ENCODE peak calls at places on chromosomes 6 and 20, in six cellular contexts. T is GM12878, B is RWPE1, C is brain microvascular endothelial cell, H is heart left ventricle, I is uterus. F is an unnamed sample.

GRCh38 chr20:48956052-48956451 is 34.5 kb downstream of the ARFGEF2 start:
- DNase-seq in T (no peak), B (no peak), H (no peak), C (no peak), I (no peak), F (no peak)

GRCh38 chr20:56566621-56567020 is 33.6 kb downstream of the FAM209B start:
- DNase-seq in C (no peak), B (no peak), T (no peak), I (no peak), H (no peak), F (no peak)

GRCh38 chr6:159527351-159527750 is 165.7 kb downstream of the SOD2 start:
- DNase-seq in T (no peak), I (no peak), B (no peak), C (no peak), H (no peak), F (no peak)

GRCh38 chr20:5114403-5114802 is 5.4 kb downstream of the PCNA start:
- DNase-seq in C (no peak), H (no peak), T (no peak), B (no peak), I (no peak), F (no peak)

GRCh38 chr6:144298167-144298671 is 13.1 kb downstream of the UTRN start:
- DNase-seq in C (no peak), H (no peak), I (no peak), B (no peak), T (no peak), F (no peak)

GRCh38 chr6:88848870-88849269 is 114.5 kb downstream of the RNGTT start:
- DNase-seq in C (no peak), B (no peak), I (no peak), H (no peak), T (no peak), F (no peak)

GRCh38 chr20:31698803-31699718 is 23.6 kb downstream of the BCL2L1 start:
- DNase-seq in C (peak; percentile 90), I (peak; percentile 25), T (no peak), B (peak; percentile 95), H (no peak), F (peak; percentile 90)

GRCh38 chr6:43254138-43254817 is 11.0 kb downstream of the TTBK1 start:
- DNase-seq in T (no peak), B (no peak), H (no peak), C (no peak), I (no peak), F (no peak)

GRCh38 chr6:56058636-56059035 is 183.2 kb upstream of the BMP5 start:
- DNase-seq in T (no peak), H (no peak), C (peak; percentile 22), B (no peak), I (no peak), F (no peak)

GRCh38 chr6:3773696-3774298 is 22.3 kb upstream of the PXDC1 start:
- DNase-seq in B (no peak), C (peak; percentile 18), H (no peak), T (no peak), I (peak; percentile 47), F (no peak)

GRCh38 chr6:131979515-131980337 is 28.6 kb upstream of the CCN2 start:
- DNase-seq in C (peak; percentile 96), T (no peak), H (no peak), B (no peak), I (no peak), F (peak; percentile 84)

GRCh38 chr6:30774701-30775100 is 30.4 kb upstream of the IER3 start:
- DNase-seq in H (no peak), T (no peak), I (no peak), B (no peak), C (no peak), F (no peak)

GRCh38 chr6:67898875-67899274 is 736.2 kb upstream of the ADGRB3 start:
- DNase-seq in I (no peak), T (no peak), B (no peak), H (no peak), C (no peak), F (no peak)

GRCh38 chr6:24919404-24919892 is 16.3 kb downstream of the RIPOR2 start:
- DNase-seq in C (no peak), I (no peak), B (no peak), H (no peak), T (no peak), F (no peak)

GRCh38 chr20:47097691-47098622 is 203.3 kb downstream of the EYA2 start:
- DNase-seq in I (no peak), T (no peak), C (no peak), B (no peak), H (no peak), F (no peak)

GRCh38 chr6:108764580-108764950 is 83.7 kb upstream of the ARMC2 start:
- DNase-seq in C (no peak), T (no peak), I (no peak), B (no peak), H (no peak), F (no peak)

GRCh38 chr6:160992323-160993314 is 1.1 kb downstream of the MAP3K4 start:
- DNase-seq in C (peak; percentile 62), H (no peak), I (peak; percentile 60), B (peak; percentile 56), T (no peak), F (no peak)

GRCh38 chr6:6890400-6890858 is 217.3 kb upstream of the RREB1 start:
- DNase-seq in C (peak; percentile 8), B (no peak), I (peak; percentile 37), T (no peak), H (peak; percentile 72), F (no peak)

GRCh38 chr6:17483391-17484016 is 90.1 kb downstream of the CAP2 start:
- DNase-seq in C (no peak), I (no peak), H (peak; percentile 46), T (no peak), B (no peak), F (no peak)

GRCh38 chr20:40668449-40669228 is 20.4 kb downstream of the MAFB start:
- DNase-seq in I (no peak), T (no peak), H (no peak), C (peak; percentile 43), B (peak; percentile 65), F (no peak)

GRCh38 chr20:21278829-21279228 is 24.3 kb upstream of the XRN2 start:
- DNase-seq in T (no peak), B (no peak), I (no peak), H (no peak), C (no peak), F (no peak)

GRCh38 chr20:12916699-12917098 is 92.1 kb upstream of the SPTLC3 start:
- DNase-seq in T (no peak), I (no peak), C (no peak), H (no peak), B (no peak), F (no peak)

GRCh38 chr20:58473818-58474425 is 41.3 kb downstream of the APCDD1L start:
- DNase-seq in T (no peak), I (no peak), H (no peak), C (no peak), B (no peak), F (no peak)

DNA sequence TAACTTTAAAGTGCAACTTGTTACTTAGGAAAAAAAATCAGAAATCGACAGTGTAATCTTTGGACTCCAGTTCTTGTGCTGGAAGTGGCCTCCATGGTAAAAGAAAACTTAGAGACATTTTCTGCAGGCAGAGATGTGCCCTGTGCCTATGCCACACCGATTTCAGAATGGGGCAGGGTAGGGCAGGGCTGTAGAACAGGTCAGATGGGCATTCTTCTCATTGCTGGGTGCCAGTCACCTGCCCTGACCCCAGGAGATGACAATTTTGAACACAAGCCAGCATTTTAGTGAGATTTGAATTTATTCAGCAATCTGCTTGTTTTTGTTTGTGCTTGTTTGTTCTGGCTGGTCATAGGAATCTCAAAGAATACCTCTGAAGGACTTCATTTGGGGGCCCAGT is 63.3 kb downstream of the SASH1 start:
- DNase-seq in C (no peak), B (peak; percentile 28), I (no peak), T (no peak), H (no peak), F (no peak)
- H3K27ac ChIP-seq in C (no peak overlapping the region), B (peak overlapping the region; percentile 69), I (peak overlapping the region; percentile 67), T (no peak overlapping the region), H (peak overlapping the region; percentile 40), F (no peak overlapping the region)

DNA sequence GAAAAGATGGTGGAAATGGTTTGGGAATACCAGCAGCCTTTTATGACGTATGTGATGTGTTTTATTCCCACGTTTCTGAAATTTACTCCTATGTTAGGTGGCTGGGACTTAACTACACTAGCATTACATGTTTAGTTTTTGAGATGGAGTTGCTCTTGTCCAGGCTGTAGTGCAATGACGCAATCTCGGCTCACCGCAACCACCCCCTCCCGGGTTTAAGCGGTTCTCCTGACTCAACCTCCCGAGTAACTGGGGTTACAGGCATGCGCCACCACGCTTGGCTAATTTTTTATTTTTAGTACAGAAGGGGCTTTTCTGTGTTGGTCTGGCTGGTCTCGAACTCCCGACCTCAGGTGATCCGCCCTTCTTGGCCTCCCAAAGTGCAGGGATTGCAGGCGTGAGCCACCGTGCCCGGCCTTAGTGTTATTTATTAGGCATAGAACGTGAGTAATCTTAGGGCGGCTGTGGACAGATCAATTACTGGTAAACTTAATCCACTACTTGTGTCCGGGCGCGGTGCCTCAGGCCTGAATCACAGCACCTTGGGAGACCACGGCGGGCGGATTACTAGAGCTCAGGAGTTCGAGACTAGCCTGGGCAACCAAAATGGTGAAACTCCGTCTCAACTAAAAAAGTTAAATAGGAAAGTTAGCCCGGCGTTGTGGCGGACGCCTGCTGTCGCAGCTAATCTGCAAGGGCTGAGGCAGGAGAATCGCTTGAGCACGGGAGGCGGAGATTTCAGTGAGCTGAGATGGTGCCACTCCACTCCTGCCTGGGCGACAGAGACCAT is 123.8 kb upstream of the BTN3A2 start:
- DNase-seq in I (no peak), B (no peak), T (no peak), H (no peak), C (peak; percentile 78), F (no peak)
- TF ChIP-seq CTCF in I (no peak), B (no peak), T (no peak), H (no peak), C (no peak), F (no peak)

DNA sequence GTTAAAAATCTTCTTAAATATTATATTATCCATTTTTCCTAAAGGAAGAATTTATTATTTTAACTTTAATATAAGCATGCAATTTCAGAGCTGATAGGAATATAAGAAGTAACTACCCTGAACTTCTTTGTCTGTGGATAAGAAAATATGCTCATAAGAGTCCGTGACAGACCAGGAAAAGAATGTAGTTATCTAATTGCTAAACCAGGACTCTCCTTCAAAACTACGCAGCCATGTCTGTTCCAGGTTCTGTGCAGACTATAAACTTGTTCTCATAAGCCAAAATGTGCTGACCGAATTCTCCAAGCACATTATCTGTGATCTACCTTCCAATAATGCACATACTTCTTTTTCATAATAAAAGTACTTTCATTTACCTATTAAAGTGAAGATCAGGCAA is 116.5 kb downstream of the TRDN start:
- DNase-seq in T (no peak), B (no peak), H (no peak), C (no peak), I (no peak), F (no peak)
- H3K27ac ChIP-seq in T (no peak overlapping the region), B (no peak overlapping the region), H (peak overlapping the region; percentile 80), C (no peak overlapping the region), I (no peak overlapping the region), F (no peak overlapping the region)

GRCh38 chr6:165936096-165936495 is 231.6 kb downstream of the TBXT start:
- DNase-seq in C (no peak), I (no peak), B (no peak), T (no peak), H (no peak), F (no peak)

GRCh38 chr6:165929607-165930006 is 238.0 kb downstream of the TBXT start:
- DNase-seq in I (no peak), B (no peak), C (no peak), H (no peak), T (no peak), F (no peak)

GRCh38 chr6:165930668-165931067 is 237.0 kb downstream of the TBXT start:
- DNase-seq in I (no peak), B (no peak), T (no peak), H (no peak), C (no peak), F (no peak)

GRCh38 chr6:165936660-165937059 is 231.0 kb downstream of the TBXT start:
- DNase-seq in B (no peak), C (no peak), H (no peak), T (no peak), I (no peak), F (no peak)

GRCh38 chr6:165931675-165932074 is 236.0 kb downstream of the TBXT start:
- DNase-seq in C (no peak), I (no peak), H (no peak), B (no peak), T (no peak), F (no peak)
- TF ChIP-seq CTCF in C (no peak), I (no peak), H (no peak), B (no peak), T (no peak), F (no peak)